ENCODE peak calls at places on chromosome 16, in nine cellular contexts. G is activated CD4-positive, alpha-beta T cell treated with anti-CD3 and anti-CD28 coated beads, Interleukin-2, amount 50 U/mL, for 1 hour; I is posterior vena cava; A is skeletal muscle cell; E is activated naive CD8-positive, alpha-beta T cell treated with anti-CD3 and anti-CD28 coated beads for 36 hours; W is effector CD4-positive, alpha-beta T cell; N is anterior cingulate cortex; M is stimulated activated CD4-positive, alpha-beta T cell treated with anti-CD3 and anti-CD28 coated beads, Interleukin-1b, Interleukin-23, amount 100 ng/mL, for 48 hours; F is Calu3. R is an unnamed sample.

GRCh38 chr16:8887952-8888560 is 5.9 kb downstream of the LITAFD start:
- DNase-seq in G (no peak), I (peak; percentile 88), A (no peak), E (no peak), W (no peak), N (peak; percentile 78), M (no peak), F (no peak), R (peak; percentile 61)

GRCh38 chr16:27543801-27544200 is 5.9 kb downstream of the GTF3C1 start:
- DNase-seq in G (no peak), I (no peak), A (no peak), E (no peak), W (no peak), N (no peak), M (no peak), F (no peak), R (no peak)

GRCh38 chr16:57863434-57864160 is 61.3 kb upstream of the KIFC3 start:
- DNase-seq in G (no peak), I (peak; percentile 88), A (peak; percentile 49), E (no peak), W (no peak), N (peak; percentile 49), M (no peak), F (peak; percentile 75), R (peak; percentile 82)

GRCh38 chr16:51697454-51697853 is 546.4 kb upstream of the SALL1 start:
- DNase-seq in G (no peak), I (no peak), A (no peak), E (no peak), W (no peak), N (no peak), M (no peak), F (no peak), R (no peak)

GRCh38 chr16:85563515-85564276 is 49.4 kb upstream of the GSE1 start:
- DNase-seq in G (no peak), I (peak; percentile 93), A (no peak), E (no peak), W (no peak), N (no peak), M (no peak), F (peak; percentile 81), R (no peak)

GRCh38 chr16:20874088-20874581 is 26.0 kb downstream of the DCUN1D3 start:
- DNase-seq in G (no peak), I (no peak), A (no peak), E (no peak), W (no peak), N (no peak), M (no peak), F (no peak), R (no peak)

GRCh38 chr16:29840240-29840639 is 20.0 kb downstream of the MVP start:
- DNase-seq in G (no peak), I (no peak), A (no peak), E (no peak), W (no peak), N (no peak), M (no peak), F (no peak), R (no peak)

GRCh38 chr16:30010817-30011504 is at the start of gene DOC2A:
- DNase-seq in G (peak; percentile 35), I (no peak), A (no peak), E (peak; percentile 43), W (no peak), N (no peak), M (no peak), F (peak; percentile 49), R (no peak)

GRCh38 chr16:65967376-65967775 is 399.1 kb upstream of the CDH5 start:
- DNase-seq in G (no peak), I (no peak), A (peak; percentile 17), E (no peak), W (no peak), N (no peak), M (no peak), F (no peak), R (no peak)

GRCh38 chr16:22278418-22278817 is 18.8 kb upstream of the POLR3E start:
- DNase-seq in G (no peak), I (no peak), A (no peak), E (no peak), W (no peak), N (no peak), M (no peak), F (no peak), R (no peak)

GRCh38 chr16:73053379-73054130 is 5.6 kb upstream of the ZFHX3 start:
- DNase-seq in G (no peak), I (no peak), A (no peak), E (no peak), W (no peak), N (no peak), M (no peak), F (peak; percentile 53), R (no peak)

GRCh38 chr16:24753437-24753836 is 24.0 kb downstream of the TNRC6A start:
- DNase-seq in G (no peak), I (no peak), A (no peak), E (peak; percentile 12), W (no peak), N (no peak), M (no peak), F (no peak), R (no peak)